ENCODE peak calls at places on chromosomes 16 and 17, in ten cellular contexts. One of them, this sample, is unnamed.

GRCh38 chr16:68242085-68242484 is 3.1 kb upstream of the PLA2G15 start:
- DNase-seq in mucosa of descending colon: no peak
- DNase-seq in endothelial cell: no peak
- DNase-seq in mesothelial cell of epicardium: no peak
- DNase-seq in heart left ventricle: no peak
- DNase-seq in body of pancreas: no peak
- DNase-seq in PC-3: no peak
- DNase-seq in nephron progenitor cell: no peak
- DNase-seq in activated B cell treated with CpG ODN at 0.5 μM for 24 hours: no peak
- DNase-seq in hepatocyte: no peak
- DNase-seq in this sample: no peak

GRCh38 chr17:17698371-17698770 is 17.1 kb downstream of the RAI1 start:
- DNase-seq in mucosa of descending colon: no peak
- DNase-seq in endothelial cell: no peak
- DNase-seq in mesothelial cell of epicardium: no peak
- DNase-seq in heart left ventricle: no peak
- DNase-seq in body of pancreas: no peak
- DNase-seq in PC-3: no peak
- DNase-seq in nephron progenitor cell: no peak
- DNase-seq in activated B cell treated with CpG ODN at 0.5 μM for 24 hours: no peak
- DNase-seq in hepatocyte: no peak
- DNase-seq in this sample: no peak

GRCh38 chr17:7261377-7262191 is 694 bp downstream of the CLDN7 start:
- DNase-seq in mucosa of descending colon: peak; percentile 30
- DNase-seq in endothelial cell: peak; percentile 26
- DNase-seq in mesothelial cell of epicardium: peak; percentile 43
- DNase-seq in heart left ventricle: no peak
- DNase-seq in body of pancreas: peak; percentile 47
- DNase-seq in PC-3: no peak
- DNase-seq in nephron progenitor cell: peak; percentile 25
- DNase-seq in activated B cell treated with CpG ODN at 0.5 μM for 24 hours: peak; percentile 40
- DNase-seq in hepatocyte: peak; percentile 38
- DNase-seq in this sample: no peak

GRCh38 chr17:50596191-50597037 is 35.9 kb downstream of the CACNA1G start:
- DNase-seq in mucosa of descending colon: peak; percentile 51
- DNase-seq in endothelial cell: peak; percentile 65
- DNase-seq in mesothelial cell of epicardium: no peak
- DNase-seq in heart left ventricle: no peak
- DNase-seq in body of pancreas: no peak
- DNase-seq in PC-3: no peak
- DNase-seq in nephron progenitor cell: peak; percentile 69
- DNase-seq in activated B cell treated with CpG ODN at 0.5 μM for 24 hours: no peak
- DNase-seq in hepatocyte: peak; percentile 37
- DNase-seq in this sample: no peak

GRCh38 chr17:45147581-45148182 is 593 bp upstream of the HEXIM1 start:
- DNase-seq in mucosa of descending colon: peak; percentile 87
- DNase-seq in endothelial cell: peak; percentile 71
- DNase-seq in mesothelial cell of epicardium: peak; percentile 79
- DNase-seq in heart left ventricle: peak; percentile 85
- DNase-seq in body of pancreas: peak; percentile 80
- DNase-seq in PC-3: peak; percentile 94
- DNase-seq in nephron progenitor cell: peak; percentile 78
- DNase-seq in activated B cell treated with CpG ODN at 0.5 μM for 24 hours: peak; percentile 79
- DNase-seq in hepatocyte: peak; percentile 91
- DNase-seq in this sample: peak; percentile 93

GRCh38 chr17:78971764-78972506 is 7.8 kb downstream of the LGALS3BP start:
- DNase-seq in mucosa of descending colon: no peak
- DNase-seq in endothelial cell: no peak
- DNase-seq in mesothelial cell of epicardium: no peak
- DNase-seq in heart left ventricle: no peak
- DNase-seq in body of pancreas: no peak
- DNase-seq in PC-3: no peak
- DNase-seq in nephron progenitor cell: no peak
- DNase-seq in activated B cell treated with CpG ODN at 0.5 μM for 24 hours: no peak
- DNase-seq in hepatocyte: no peak
- DNase-seq in this sample: no peak

GRCh38 chr16:85569615-85570212 is 43.4 kb upstream of the GSE1 start:
- DNase-seq in mucosa of descending colon: peak; percentile 57
- DNase-seq in endothelial cell: no peak
- DNase-seq in mesothelial cell of epicardium: peak; percentile 56
- DNase-seq in heart left ventricle: no peak
- DNase-seq in body of pancreas: peak; percentile 39
- DNase-seq in PC-3: peak; percentile 29
- DNase-seq in nephron progenitor cell: no peak
- DNase-seq in activated B cell treated with CpG ODN at 0.5 μM for 24 hours: no peak
- DNase-seq in hepatocyte: no peak
- DNase-seq in this sample: peak; percentile 46

GRCh38 chr16:4840984-4841383 is 6.1 kb downstream of the GLYR1 start:
- DNase-seq in mucosa of descending colon: no peak
- DNase-seq in endothelial cell: no peak
- DNase-seq in mesothelial cell of epicardium: no peak
- DNase-seq in heart left ventricle: no peak
- DNase-seq in body of pancreas: no peak
- DNase-seq in PC-3: no peak
- DNase-seq in nephron progenitor cell: no peak
- DNase-seq in activated B cell treated with CpG ODN at 0.5 μM for 24 hours: no peak
- DNase-seq in hepatocyte: no peak
- DNase-seq in this sample: no peak

GRCh38 chr17:27504188-27504995 is 48.1 kb downstream of the KSR1 start:
- DNase-seq in mucosa of descending colon: no peak
- DNase-seq in endothelial cell: no peak
- DNase-seq in mesothelial cell of epicardium: no peak
- DNase-seq in heart left ventricle: no peak
- DNase-seq in body of pancreas: peak; percentile 47
- DNase-seq in PC-3: no peak
- DNase-seq in nephron progenitor cell: no peak
- DNase-seq in activated B cell treated with CpG ODN at 0.5 μM for 24 hours: no peak
- DNase-seq in hepatocyte: peak; percentile 65
- DNase-seq in this sample: no peak

DNA sequence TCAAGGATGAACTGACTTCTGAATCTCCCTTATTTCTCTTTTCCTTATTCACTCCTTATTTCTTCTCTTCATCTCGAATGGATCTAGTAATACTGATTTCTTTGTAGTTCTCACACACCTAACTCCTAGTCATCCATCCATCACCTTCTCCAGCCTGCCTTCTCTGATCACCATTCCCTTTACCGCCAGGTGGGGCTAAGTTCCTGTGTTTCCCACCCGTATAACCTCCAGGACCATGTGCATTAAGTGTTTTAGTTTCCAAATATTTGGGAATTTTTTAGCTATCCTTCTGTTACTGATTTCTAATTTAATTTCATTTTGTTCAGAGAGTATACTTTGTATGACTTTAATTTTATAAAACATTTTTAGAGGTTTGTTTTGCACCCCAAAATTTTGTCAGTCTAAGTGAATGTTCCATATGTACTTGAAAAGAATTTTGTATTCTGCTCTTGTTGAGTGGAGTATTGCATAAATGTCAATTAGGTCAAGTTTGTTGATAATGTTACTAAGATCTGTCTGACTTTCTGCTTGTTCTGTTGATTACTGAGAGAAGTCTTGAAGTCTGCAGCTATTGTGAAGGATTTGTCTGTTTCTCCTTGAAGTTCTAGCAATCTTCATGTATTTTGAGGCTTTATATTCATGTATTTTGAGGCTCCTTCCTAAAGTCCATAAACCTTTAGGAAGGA is 8.8 kb downstream of the BPTF start:
- DNase-seq in mucosa of descending colon: no peak
- DNase-seq in endothelial cell: peak; percentile 34
- DNase-seq in mesothelial cell of epicardium: no peak
- DNase-seq in heart left ventricle: no peak
- DNase-seq in body of pancreas: no peak
- DNase-seq in PC-3: peak; percentile 1
- DNase-seq in nephron progenitor cell: no peak
- DNase-seq in activated B cell treated with CpG ODN at 0.5 μM for 24 hours: no peak
- DNase-seq in hepatocyte: no peak
- DNase-seq in this sample: no peak
- TF ChIP-seq CTCF in mucosa of descending colon: no peak
- TF ChIP-seq CTCF in endothelial cell: peak; percentile 25
- TF ChIP-seq CTCF in mesothelial cell of epicardium: no peak
- TF ChIP-seq CTCF in heart left ventricle: no peak
- TF ChIP-seq CTCF in body of pancreas: no peak
- TF ChIP-seq CTCF in PC-3: no peak
- TF ChIP-seq CTCF in nephron progenitor cell: peak; percentile 13
- TF ChIP-seq CTCF in activated B cell treated with CpG ODN at 0.5 μM for 24 hours: no peak
- TF ChIP-seq CTCF in hepatocyte: peak; percentile 20
- TF ChIP-seq CTCF in this sample: no peak

GRCh38 chr16:2905241-2905987 is 6.3 kb upstream of the FLYWCH1 start:
- DNase-seq in mucosa of descending colon: peak; percentile 100
- DNase-seq in endothelial cell: peak; percentile 95
- DNase-seq in mesothelial cell of epicardium: peak; percentile 94
- DNase-seq in heart left ventricle: peak; percentile 100
- DNase-seq in body of pancreas: peak; percentile 98
- DNase-seq in PC-3: peak; percentile 97
- DNase-seq in nephron progenitor cell: peak; percentile 97
- DNase-seq in activated B cell treated with CpG ODN at 0.5 μM for 24 hours: peak; percentile 82
- DNase-seq in hepatocyte: peak; percentile 98
- DNase-seq in this sample: peak; percentile 99
- TF ChIP-seq CTCF in mucosa of descending colon: no peak
- TF ChIP-seq CTCF in endothelial cell: no peak
- TF ChIP-seq CTCF in mesothelial cell of epicardium: no peak
- TF ChIP-seq CTCF in heart left ventricle: no peak
- TF ChIP-seq CTCF in body of pancreas: no peak
- TF ChIP-seq CTCF in PC-3: no peak
- TF ChIP-seq CTCF in nephron progenitor cell: no peak
- TF ChIP-seq CTCF in activated B cell treated with CpG ODN at 0.5 μM for 24 hours: no peak
- TF ChIP-seq CTCF in hepatocyte: no peak
- TF ChIP-seq CTCF in this sample: no peak

GRCh38 chr17:40312893-40313659 is 4.1 kb downstream of the RARA start:
- DNase-seq in mucosa of descending colon: no peak
- DNase-seq in endothelial cell: no peak
- DNase-seq in mesothelial cell of epicardium: no peak
- DNase-seq in heart left ventricle: no peak
- DNase-seq in body of pancreas: no peak
- DNase-seq in PC-3: no peak
- DNase-seq in nephron progenitor cell: no peak
- DNase-seq in activated B cell treated with CpG ODN at 0.5 μM for 24 hours: no peak
- DNase-seq in hepatocyte: no peak
- DNase-seq in this sample: no peak

GRCh38 chr17:40315206-40315605 is 6.2 kb downstream of the RARA start:
- DNase-seq in mucosa of descending colon: no peak
- DNase-seq in endothelial cell: no peak
- DNase-seq in mesothelial cell of epicardium: no peak
- DNase-seq in heart left ventricle: no peak
- DNase-seq in body of pancreas: no peak
- DNase-seq in PC-3: no peak
- DNase-seq in nephron progenitor cell: no peak
- DNase-seq in activated B cell treated with CpG ODN at 0.5 μM for 24 hours: no peak
- DNase-seq in hepatocyte: no peak
- DNase-seq in this sample: no peak

GRCh38 chr17:40315678-40316570 is 6.9 kb downstream of the RARA start:
- DNase-seq in mucosa of descending colon: no peak
- DNase-seq in endothelial cell: no peak
- DNase-seq in mesothelial cell of epicardium: no peak
- DNase-seq in heart left ventricle: peak; percentile 23
- DNase-seq in body of pancreas: no peak
- DNase-seq in PC-3: no peak
- DNase-seq in nephron progenitor cell: no peak
- DNase-seq in activated B cell treated with CpG ODN at 0.5 μM for 24 hours: no peak
- DNase-seq in hepatocyte: no peak
- DNase-seq in this sample: no peak

GRCh38 chr17:40313660-40314556 is 4.9 kb downstream of the RARA start:
- DNase-seq in mucosa of descending colon: no peak
- DNase-seq in endothelial cell: no peak
- DNase-seq in mesothelial cell of epicardium: no peak
- DNase-seq in heart left ventricle: no peak
- DNase-seq in body of pancreas: no peak
- DNase-seq in PC-3: peak; percentile 53
- DNase-seq in nephron progenitor cell: no peak
- DNase-seq in activated B cell treated with CpG ODN at 0.5 μM for 24 hours: no peak
- DNase-seq in hepatocyte: no peak
- DNase-seq in this sample: no peak

DNA sequence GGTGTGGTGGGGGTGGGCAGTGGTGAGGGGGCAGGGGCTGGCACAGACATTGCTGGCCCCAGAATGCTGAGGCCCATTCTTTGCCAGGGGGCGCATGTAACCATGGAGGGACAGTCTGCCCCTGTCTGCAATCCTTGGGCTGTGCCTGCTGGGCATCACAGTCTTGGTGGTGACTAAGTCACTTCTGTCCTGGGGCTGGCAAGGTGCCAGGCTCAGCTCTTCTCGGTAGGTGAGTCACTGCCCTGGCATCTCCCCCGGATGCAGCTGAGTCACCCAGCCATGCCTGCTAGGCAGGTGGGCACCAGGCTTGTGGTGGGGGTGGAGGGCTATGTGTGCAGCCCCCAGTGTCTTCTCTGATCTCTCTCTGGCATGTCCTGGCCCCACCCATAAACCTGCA is 5.6 kb downstream of the RARA start:
- DNase-seq in mucosa of descending colon: peak; percentile 82
- DNase-seq in endothelial cell: no peak
- DNase-seq in mesothelial cell of epicardium: peak; percentile 61
- DNase-seq in heart left ventricle: peak; percentile 95
- DNase-seq in body of pancreas: peak; percentile 87
- DNase-seq in PC-3: peak; percentile 98
- DNase-seq in nephron progenitor cell: no peak
- DNase-seq in activated B cell treated with CpG ODN at 0.5 μM for 24 hours: peak; percentile 74
- DNase-seq in hepatocyte: peak; percentile 85
- DNase-seq in this sample: no peak
- TF ChIP-seq CTCF in mucosa of descending colon: no peak
- TF ChIP-seq CTCF in endothelial cell: no peak
- TF ChIP-seq CTCF in mesothelial cell of epicardium: no peak
- TF ChIP-seq CTCF in heart left ventricle: no peak
- TF ChIP-seq CTCF in body of pancreas: peak; percentile 9
- TF ChIP-seq CTCF in PC-3: peak; percentile 24
- TF ChIP-seq CTCF in nephron progenitor cell: no peak
- TF ChIP-seq CTCF in activated B cell treated with CpG ODN at 0.5 μM for 24 hours: no peak
- TF ChIP-seq CTCF in hepatocyte: no peak
- TF ChIP-seq CTCF in this sample: peak; percentile 3

GRCh38 chr16:24577167-24577566 is 37.8 kb downstream of the RBBP6 start:
- DNase-seq in mucosa of descending colon: no peak
- DNase-seq in endothelial cell: peak; percentile 9
- DNase-seq in mesothelial cell of epicardium: no peak
- DNase-seq in heart left ventricle: no peak
- DNase-seq in body of pancreas: no peak
- DNase-seq in PC-3: no peak
- DNase-seq in nephron progenitor cell: no peak
- DNase-seq in activated B cell treated with CpG ODN at 0.5 μM for 24 hours: no peak
- DNase-seq in hepatocyte: no peak
- DNase-seq in this sample: no peak

GRCh38 chr16:24583494-24583893 is 44.1 kb downstream of the RBBP6 start:
- DNase-seq in mucosa of descending colon: no peak
- DNase-seq in endothelial cell: no peak
- DNase-seq in mesothelial cell of epicardium: no peak
- DNase-seq in heart left ventricle: no peak
- DNase-seq in body of pancreas: no peak
- DNase-seq in PC-3: no peak
- DNase-seq in nephron progenitor cell: no peak
- DNase-seq in activated B cell treated with CpG ODN at 0.5 μM for 24 hours: no peak
- DNase-seq in hepatocyte: no peak
- DNase-seq in this sample: no peak

DNA sequence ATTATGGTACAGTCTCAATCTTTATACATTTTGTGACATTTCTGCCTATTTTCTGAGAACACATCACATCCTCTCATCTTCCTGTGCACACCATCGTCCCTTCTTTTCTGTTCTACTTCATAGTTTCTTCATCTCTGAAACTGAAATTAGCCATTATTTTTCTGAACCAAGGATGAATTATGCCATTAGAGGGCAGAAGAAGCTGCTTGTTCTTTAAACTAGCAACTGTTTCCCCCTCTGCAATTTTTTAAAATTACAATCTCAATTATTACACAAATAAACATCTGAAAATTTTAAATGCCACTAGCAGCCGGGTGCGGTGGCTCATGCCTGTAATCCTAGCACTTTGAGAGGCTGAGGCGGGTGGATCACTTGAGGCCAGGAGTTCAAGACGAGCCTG is 41.3 kb downstream of the RBBP6 start:
- DNase-seq in mucosa of descending colon: no peak
- DNase-seq in endothelial cell: no peak
- DNase-seq in mesothelial cell of epicardium: no peak
- DNase-seq in heart left ventricle: no peak
- DNase-seq in body of pancreas: no peak
- DNase-seq in PC-3: peak; percentile 53
- DNase-seq in nephron progenitor cell: no peak
- DNase-seq in activated B cell treated with CpG ODN at 0.5 μM for 24 hours: no peak
- DNase-seq in hepatocyte: peak; percentile 6
- DNase-seq in this sample: peak; percentile 8
- TF ChIP-seq CTCF in mucosa of descending colon: no peak
- TF ChIP-seq CTCF in endothelial cell: no peak
- TF ChIP-seq CTCF in mesothelial cell of epicardium: no peak
- TF ChIP-seq CTCF in heart left ventricle: peak; percentile 55
- TF ChIP-seq CTCF in body of pancreas: peak; percentile 33
- TF ChIP-seq CTCF in PC-3: peak; percentile 64
- TF ChIP-seq CTCF in nephron progenitor cell: no peak
- TF ChIP-seq CTCF in activated B cell treated with CpG ODN at 0.5 μM for 24 hours: no peak
- TF ChIP-seq CTCF in hepatocyte: peak; percentile 50
- TF ChIP-seq CTCF in this sample: peak; percentile 55

This sample was measured in AG09309.